ENCODE peak calls at places on chromosomes 13 and 19, in seven cellular contexts. One of them, this sample, is unnamed.

GRCh38 chr19:3459322-3459881 is 20.9 kb downstream of the SMIM24 start:
- DNase-seq in astrocyte: peak; percentile 96
- DNase-seq in A172: peak; percentile 93
- DNase-seq in lung microvascular endothelial cell: peak; percentile 95
- DNase-seq in SK-N-DZ: no peak
- DNase-seq in T-helper 1 cell: no peak
- DNase-seq in stromal cell of bone marrow: peak; percentile 86
- DNase-seq in this sample: peak; percentile 89

GRCh38 chr19:1177322-1178114 is 3.5 kb upstream of the SBNO2 start:
- DNase-seq in stromal cell of bone marrow: peak; percentile 96
- DNase-seq in astrocyte: peak; percentile 95
- DNase-seq in A172: peak; percentile 99
- DNase-seq in lung microvascular endothelial cell: peak; percentile 90
- DNase-seq in SK-N-DZ: no peak
- DNase-seq in T-helper 1 cell: no peak
- DNase-seq in this sample: peak; percentile 98

GRCh38 chr13:109145631-109146030 is 516.2 kb downstream of the MYO16 start:
- DNase-seq in astrocyte: peak; percentile 45
- DNase-seq in A172: peak; percentile 74
- DNase-seq in T-helper 1 cell: no peak
- DNase-seq in SK-N-DZ: peak; percentile 61
- DNase-seq in stromal cell of bone marrow: peak; percentile 47
- DNase-seq in lung microvascular endothelial cell: peak; percentile 48
- DNase-seq in this sample: peak; percentile 35

GRCh38 chr13:33524086-33524485 is 238.5 kb upstream of the STARD13 start:
- DNase-seq in T-helper 1 cell: no peak
- DNase-seq in lung microvascular endothelial cell: peak; percentile 58
- DNase-seq in astrocyte: peak; percentile 90
- DNase-seq in stromal cell of bone marrow: peak; percentile 75
- DNase-seq in SK-N-DZ: no peak
- DNase-seq in A172: peak; percentile 48
- DNase-seq in this sample: peak; percentile 53

GRCh38 chr13:86510792-86511191 is 711.6 kb upstream of the SLITRK6 start:
- DNase-seq in SK-N-DZ: no peak
- DNase-seq in T-helper 1 cell: no peak
- DNase-seq in A172: no peak
- DNase-seq in stromal cell of bone marrow: no peak
- DNase-seq in astrocyte: no peak
- DNase-seq in lung microvascular endothelial cell: no peak
- DNase-seq in this sample: no peak

GRCh38 chr19:42540071-42540553 is 11.8 kb upstream of the CEACAM1 start:
- DNase-seq in astrocyte: no peak
- DNase-seq in A172: no peak
- DNase-seq in T-helper 1 cell: no peak
- DNase-seq in SK-N-DZ: no peak
- DNase-seq in stromal cell of bone marrow: no peak
- DNase-seq in lung microvascular endothelial cell: no peak
- DNase-seq in this sample: no peak

GRCh38 chr19:31718041-31718440 is 368.8 kb upstream of the TSHZ3 start:
- DNase-seq in T-helper 1 cell: no peak
- DNase-seq in A172: peak; percentile 42
- DNase-seq in stromal cell of bone marrow: peak; percentile 45
- DNase-seq in SK-N-DZ: no peak
- DNase-seq in astrocyte: peak; percentile 65
- DNase-seq in lung microvascular endothelial cell: no peak
- DNase-seq in this sample: peak; percentile 43

GRCh38 chr19:31054430-31054829 is 294.8 kb downstream of the TSHZ3 start:
- DNase-seq in stromal cell of bone marrow: peak; percentile 33
- DNase-seq in T-helper 1 cell: peak; percentile 14
- DNase-seq in lung microvascular endothelial cell: peak; percentile 4
- DNase-seq in astrocyte: peak; percentile 46
- DNase-seq in SK-N-DZ: peak; percentile 47
- DNase-seq in A172: peak; percentile 74
- DNase-seq in this sample: peak; percentile 67

GRCh38 chr13:60152904-60153303 is 10.8 kb downstream of the DIAPH3 start:
- DNase-seq in astrocyte: no peak
- DNase-seq in stromal cell of bone marrow: no peak
- DNase-seq in lung microvascular endothelial cell: no peak
- DNase-seq in T-helper 1 cell: no peak
- DNase-seq in A172: no peak
- DNase-seq in SK-N-DZ: no peak
- DNase-seq in this sample: no peak

GRCh38 chr19:12555456-12555930 is 4.2 kb upstream of the ZNF564 start:
- DNase-seq in astrocyte: no peak
- DNase-seq in SK-N-DZ: no peak
- DNase-seq in stromal cell of bone marrow: no peak
- DNase-seq in A172: no peak
- DNase-seq in T-helper 1 cell: no peak
- DNase-seq in lung microvascular endothelial cell: no peak
- DNase-seq in this sample: no peak

GRCh38 chr19:13574933-13575332 is 68.7 kb upstream of the CACNA1A start:
- DNase-seq in SK-N-DZ: no peak
- DNase-seq in astrocyte: no peak
- DNase-seq in lung microvascular endothelial cell: no peak
- DNase-seq in A172: peak; percentile 16
- DNase-seq in T-helper 1 cell: no peak
- DNase-seq in stromal cell of bone marrow: no peak
- DNase-seq in this sample: peak; percentile 74

GRCh38 chr13:112172017-112172416 is 105.1 kb downstream of the SOX1 start:
- DNase-seq in SK-N-DZ: no peak
- DNase-seq in T-helper 1 cell: no peak
- DNase-seq in astrocyte: no peak
- DNase-seq in lung microvascular endothelial cell: no peak
- DNase-seq in A172: no peak
- DNase-seq in stromal cell of bone marrow: no peak
- DNase-seq in this sample: no peak

GRCh38 chr19:43747557-43748204 is 7.1 kb downstream of the SMG9 start:
- DNase-seq in stromal cell of bone marrow: no peak
- DNase-seq in lung microvascular endothelial cell: peak; percentile 50
- DNase-seq in T-helper 1 cell: no peak
- DNase-seq in astrocyte: no peak
- DNase-seq in SK-N-DZ: no peak
- DNase-seq in A172: peak; percentile 71
- DNase-seq in this sample: peak; percentile 63

GRCh38 chr13:95275322-95276118 is 25.7 kb downstream of the ABCC4 start:
- DNase-seq in stromal cell of bone marrow: no peak
- DNase-seq in T-helper 1 cell: no peak
- DNase-seq in astrocyte: peak; percentile 67
- DNase-seq in A172: no peak
- DNase-seq in SK-N-DZ: no peak
- DNase-seq in lung microvascular endothelial cell: no peak
- DNase-seq in this sample: no peak

GRCh38 chr13:103898481-103898880 is 832.3 kb upstream of the SLC10A2 start:
- DNase-seq in lung microvascular endothelial cell: no peak
- DNase-seq in SK-N-DZ: no peak
- DNase-seq in A172: no peak
- DNase-seq in astrocyte: no peak
- DNase-seq in stromal cell of bone marrow: no peak
- DNase-seq in T-helper 1 cell: no peak
- DNase-seq in this sample: no peak

GRCh38 chr13:36998624-36999041 is 507 bp downstream of the ALG5 start:
- DNase-seq in T-helper 1 cell: peak; percentile 6
- DNase-seq in SK-N-DZ: peak; percentile 38
- DNase-seq in stromal cell of bone marrow: no peak
- DNase-seq in lung microvascular endothelial cell: peak; percentile 16
- DNase-seq in astrocyte: no peak
- DNase-seq in A172: no peak
- DNase-seq in this sample: peak; percentile 3

GRCh38 chr13:81133066-81133465 is 792.1 kb upstream of the SPRY2 start:
- DNase-seq in A172: peak; percentile 44
- DNase-seq in T-helper 1 cell: no peak
- DNase-seq in lung microvascular endothelial cell: no peak
- DNase-seq in SK-N-DZ: no peak
- DNase-seq in astrocyte: peak; percentile 79
- DNase-seq in stromal cell of bone marrow: no peak
- DNase-seq in this sample: no peak

GRCh38 chr19:13085673-13086072 is 17.0 kb downstream of the LYL1 start:
- DNase-seq in A172: no peak
- DNase-seq in SK-N-DZ: no peak
- DNase-seq in astrocyte: no peak
- DNase-seq in T-helper 1 cell: no peak
- DNase-seq in stromal cell of bone marrow: no peak
- DNase-seq in lung microvascular endothelial cell: no peak
- DNase-seq in this sample: no peak

GRCh38 chr13:76012091-76012721 is 376.1 kb downstream of the LMO7 start:
- DNase-seq in SK-N-DZ: no peak
- DNase-seq in T-helper 1 cell: no peak
- DNase-seq in astrocyte: peak; percentile 71
- DNase-seq in stromal cell of bone marrow: no peak
- DNase-seq in lung microvascular endothelial cell: no peak
- DNase-seq in A172: no peak
- DNase-seq in this sample: no peak

GRCh38 chr19:19460258-19460731 is 54.8 kb downstream of the GATAD2A start:
- DNase-seq in T-helper 1 cell: no peak
- DNase-seq in astrocyte: no peak
- DNase-seq in A172: no peak
- DNase-seq in SK-N-DZ: no peak
- DNase-seq in lung microvascular endothelial cell: peak; percentile 31
- DNase-seq in stromal cell of bone marrow: no peak
- DNase-seq in this sample: no peak

GRCh38 chr19:47047272-47047930 is 1.0 kb downstream of the TMEM160 start:
- DNase-seq in A172: no peak
- DNase-seq in stromal cell of bone marrow: no peak
- DNase-seq in SK-N-DZ: no peak
- DNase-seq in lung microvascular endothelial cell: no peak
- DNase-seq in T-helper 1 cell: no peak
- DNase-seq in astrocyte: no peak
- DNase-seq in this sample: no peak

GRCh38 chr19:16067205-16067938 is 8.9 kb upstream of the TPM4 start:
- DNase-seq in T-helper 1 cell: no peak
- DNase-seq in SK-N-DZ: no peak
- DNase-seq in astrocyte: peak; percentile 91
- DNase-seq in lung microvascular endothelial cell: peak; percentile 80
- DNase-seq in A172: peak; percentile 83
- DNase-seq in stromal cell of bone marrow: peak; percentile 88
- DNase-seq in this sample: peak; percentile 79

GRCh38 chr13:49308104-49308875 is 60.6 kb downstream of the CDADC1 start:
- DNase-seq in T-helper 1 cell: no peak
- DNase-seq in A172: no peak
- DNase-seq in SK-N-DZ: no peak
- DNase-seq in lung microvascular endothelial cell: peak; percentile 18
- DNase-seq in astrocyte: peak; percentile 39
- DNase-seq in stromal cell of bone marrow: peak; percentile 75
- DNase-seq in this sample: no peak

GRCh38 chr19:10365518-10365917 is 14.9 kb downstream of the TYK2 start:
- DNase-seq in T-helper 1 cell: no peak
- DNase-seq in astrocyte: no peak
- DNase-seq in lung microvascular endothelial cell: no peak
- DNase-seq in A172: no peak
- DNase-seq in SK-N-DZ: no peak
- DNase-seq in stromal cell of bone marrow: no peak
- DNase-seq in this sample: no peak

This sample was measured in Daoy.